ENCODE peak calls at places on chromosomes 5 and 9, in six cellular contexts. One of them, this sample, is unnamed.
A peak's percentile ranks its signal among the peaks of the same experiment; 100 is the strongest.

GRCh38 chr9:121651295-121652036 is at the start of gene DAB2IP:
- DNase-seq in natural killer cell: no peak
- DNase-seq in fibroblast of mammary gland: no peak
- DNase-seq in GM12865: no peak
- DNase-seq in BJ: no peak
- DNase-seq in A549: no peak
- DNase-seq in this sample: peak; percentile 49

GRCh38 chr9:131854334-131854733 is 114.5 kb upstream of the RAPGEF1 start:
- DNase-seq in natural killer cell: no peak
- DNase-seq in fibroblast of mammary gland: peak; percentile 26
- DNase-seq in GM12865: no peak
- DNase-seq in BJ: no peak
- DNase-seq in A549: no peak
- DNase-seq in this sample: no peak

GRCh38 chr5:107224272-107224671 is 446.5 kb downstream of the EFNA5 start:
- DNase-seq in natural killer cell: no peak
- DNase-seq in fibroblast of mammary gland: no peak
- DNase-seq in GM12865: no peak
- DNase-seq in BJ: no peak
- DNase-seq in A549: no peak
- DNase-seq in this sample: no peak

GRCh38 chr5:170148430-170149205 is 42.9 kb downstream of the FOXI1 start:
- DNase-seq in natural killer cell: no peak
- DNase-seq in fibroblast of mammary gland: no peak
- DNase-seq in GM12865: no peak
- DNase-seq in BJ: no peak
- DNase-seq in A549: no peak
- DNase-seq in this sample: no peak

GRCh38 chr5:75277463-75277862 is 40.8 kb upstream of the ANKRD31 start:
- DNase-seq in natural killer cell: no peak
- DNase-seq in fibroblast of mammary gland: no peak
- DNase-seq in GM12865: no peak
- DNase-seq in BJ: no peak
- DNase-seq in A549: no peak
- DNase-seq in this sample: no peak

GRCh38 chr5:180314106-180314505 is 22.2 kb upstream of the MAPK9 start:
- DNase-seq in natural killer cell: no peak
- DNase-seq in fibroblast of mammary gland: no peak
- DNase-seq in GM12865: no peak
- DNase-seq in BJ: no peak
- DNase-seq in A549: no peak
- DNase-seq in this sample: no peak

GRCh38 chr9:95024097-95024671 is 293.3 kb downstream of the FANCC start:
- DNase-seq in natural killer cell: no peak
- DNase-seq in fibroblast of mammary gland: no peak
- DNase-seq in GM12865: no peak
- DNase-seq in BJ: no peak
- DNase-seq in A549: no peak
- DNase-seq in this sample: no peak

GRCh38 chr5:115961413-115962238 is 649 bp upstream of the LVRN start:
- DNase-seq in natural killer cell: no peak
- DNase-seq in fibroblast of mammary gland: no peak
- DNase-seq in GM12865: no peak
- DNase-seq in BJ: no peak
- DNase-seq in A549: no peak
- DNase-seq in this sample: no peak

GRCh38 chr9:13690595-13690994 is 411.1 kb upstream of the MPDZ start:
- DNase-seq in natural killer cell: no peak
- DNase-seq in fibroblast of mammary gland: peak; percentile 19
- DNase-seq in GM12865: no peak
- DNase-seq in BJ: no peak
- DNase-seq in A549: no peak
- DNase-seq in this sample: no peak

GRCh38 chr5:77630246-77631165 is 8.0 kb downstream of the OTP start:
- DNase-seq in natural killer cell: no peak
- DNase-seq in fibroblast of mammary gland: no peak
- DNase-seq in GM12865: peak; percentile 96
- DNase-seq in BJ: no peak
- DNase-seq in A549: peak; percentile 85
- DNase-seq in this sample: peak; percentile 94

GRCh38 chr9:76101945-76102344 is 211.5 kb downstream of the PCSK5 start:
- DNase-seq in natural killer cell: no peak
- DNase-seq in fibroblast of mammary gland: no peak
- DNase-seq in GM12865: no peak
- DNase-seq in BJ: no peak
- DNase-seq in A549: no peak
- DNase-seq in this sample: no peak

GRCh38 chr5:160937570-160937969 is 85.6 kb upstream of the ATP10B start:
- DNase-seq in natural killer cell: no peak
- DNase-seq in fibroblast of mammary gland: no peak
- DNase-seq in GM12865: no peak
- DNase-seq in BJ: no peak
- DNase-seq in A549: no peak
- DNase-seq in this sample: no peak

GRCh38 chr5:152688561-152689274 is 283.6 kb upstream of the NMUR2 start:
- DNase-seq in natural killer cell: no peak
- DNase-seq in fibroblast of mammary gland: peak; percentile 95
- DNase-seq in GM12865: no peak
- DNase-seq in BJ: peak; percentile 25
- DNase-seq in A549: peak; percentile 1
- DNase-seq in this sample: peak; percentile 4

GRCh38 chr5:136811551-136811950 is 446.2 kb upstream of the TRPC7 start:
- DNase-seq in natural killer cell: no peak
- DNase-seq in fibroblast of mammary gland: peak; percentile 93
- DNase-seq in GM12865: no peak
- DNase-seq in BJ: peak; percentile 63
- DNase-seq in A549: no peak
- DNase-seq in this sample: no peak

GRCh38 chr5:137563301-137563645 is 64.1 kb upstream of the SPOCK1 start:
- DNase-seq in natural killer cell: no peak
- DNase-seq in fibroblast of mammary gland: no peak
- DNase-seq in GM12865: no peak
- DNase-seq in BJ: no peak
- DNase-seq in A549: no peak
- DNase-seq in this sample: no peak

GRCh38 chr5:97666767-97667166 is 483.7 kb upstream of the RIOK2 start:
- DNase-seq in natural killer cell: no peak
- DNase-seq in fibroblast of mammary gland: no peak
- DNase-seq in GM12865: no peak
- DNase-seq in BJ: no peak
- DNase-seq in A549: no peak
- DNase-seq in this sample: no peak

GRCh38 chr5:32506809-32507208 is 62.3 kb upstream of the ZFR start:
- DNase-seq in natural killer cell: no peak
- DNase-seq in fibroblast of mammary gland: peak; percentile 98
- DNase-seq in GM12865: no peak
- DNase-seq in BJ: peak; percentile 78
- DNase-seq in A549: no peak
- DNase-seq in this sample: no peak

GRCh38 chr5:123670981-123671557 is 159.1 kb downstream of the CSNK1G3 start:
- DNase-seq in natural killer cell: peak; percentile 18
- DNase-seq in fibroblast of mammary gland: peak; percentile 57
- DNase-seq in GM12865: peak; percentile 66
- DNase-seq in BJ: no peak
- DNase-seq in A549: peak; percentile 8
- DNase-seq in this sample: peak; percentile 47

GRCh38 chr5:65209341-65209740 is 272.4 kb downstream of the ADAMTS6 start:
- DNase-seq in natural killer cell: no peak
- DNase-seq in fibroblast of mammary gland: peak; percentile 95
- DNase-seq in GM12865: no peak
- DNase-seq in BJ: peak; percentile 90
- DNase-seq in A549: no peak
- DNase-seq in this sample: no peak

GRCh38 chr9:128106181-128106939 is 21.2 kb downstream of the PTGES2 start:
- DNase-seq in natural killer cell: no peak
- DNase-seq in fibroblast of mammary gland: no peak
- DNase-seq in GM12865: no peak
- DNase-seq in BJ: no peak
- DNase-seq in A549: no peak
- DNase-seq in this sample: no peak
- TF ChIP-seq CTCF in natural killer cell: no peak
- TF ChIP-seq CTCF in fibroblast of mammary gland: no peak
- TF ChIP-seq CTCF in GM12865: no peak
- TF ChIP-seq CTCF in BJ: no peak
- TF ChIP-seq CTCF in A549: no peak
- TF ChIP-seq CTCF in this sample: no peak

GRCh38 chr9:129908846-129909245 is 73.6 kb downstream of the USP20 start:
- DNase-seq in natural killer cell: no peak
- DNase-seq in fibroblast of mammary gland: no peak
- DNase-seq in GM12865: no peak
- DNase-seq in BJ: no peak
- DNase-seq in A549: no peak
- DNase-seq in this sample: no peak
- TF ChIP-seq CTCF in natural killer cell: no peak
- TF ChIP-seq CTCF in fibroblast of mammary gland: no peak
- TF ChIP-seq CTCF in GM12865: no peak
- TF ChIP-seq CTCF in BJ: no peak
- TF ChIP-seq CTCF in A549: no peak
- TF ChIP-seq CTCF in this sample: no peak

GRCh38 chr9:130845901-130846381 is 10.9 kb downstream of the ABL1 start:
- DNase-seq in natural killer cell: no peak
- DNase-seq in fibroblast of mammary gland: peak; percentile 88
- DNase-seq in GM12865: no peak
- DNase-seq in BJ: peak; percentile 76
- DNase-seq in A549: peak; percentile 23
- DNase-seq in this sample: no peak

GRCh38 chr9:130849356-130849755 is 14.3 kb downstream of the ABL1 start:
- DNase-seq in natural killer cell: no peak
- DNase-seq in fibroblast of mammary gland: no peak
- DNase-seq in GM12865: no peak
- DNase-seq in BJ: no peak
- DNase-seq in A549: no peak
- DNase-seq in this sample: no peak

GRCh38 chr9:130845254-130845653 is 10.2 kb downstream of the ABL1 start:
- DNase-seq in natural killer cell: no peak
- DNase-seq in fibroblast of mammary gland: no peak
- DNase-seq in GM12865: no peak
- DNase-seq in BJ: no peak
- DNase-seq in A549: no peak
- DNase-seq in this sample: no peak

GRCh38 chr9:130846487-130847305 is 11.6 kb downstream of the ABL1 start:
- DNase-seq in natural killer cell: no peak
- DNase-seq in fibroblast of mammary gland: peak; percentile 79
- DNase-seq in GM12865: no peak
- DNase-seq in BJ: no peak
- DNase-seq in A549: peak; percentile 64
- DNase-seq in this sample: peak; percentile 28

GRCh38 chr9:130847306-130848217 is 12.5 kb downstream of the ABL1 start:
- DNase-seq in natural killer cell: no peak
- DNase-seq in fibroblast of mammary gland: peak; percentile 100
- DNase-seq in GM12865: no peak
- DNase-seq in BJ: peak; percentile 99
- DNase-seq in A549: peak; percentile 90
- DNase-seq in this sample: no peak
- TF ChIP-seq CTCF in natural killer cell: no peak
- TF ChIP-seq CTCF in fibroblast of mammary gland: peak; percentile 27
- TF ChIP-seq CTCF in GM12865: no peak
- TF ChIP-seq CTCF in BJ: peak; percentile 48
- TF ChIP-seq CTCF in A549: peak; percentile 19
- TF ChIP-seq CTCF in this sample: no peak

GRCh38 chr5:130136300-130136699 is 232.0 kb downstream of the CHSY3 start:
- DNase-seq in natural killer cell: no peak
- DNase-seq in fibroblast of mammary gland: peak; percentile 57
- DNase-seq in GM12865: no peak
- DNase-seq in BJ: no peak
- DNase-seq in A549: no peak
- DNase-seq in this sample: no peak

GRCh38 chr5:130138406-130139060 is 234.3 kb downstream of the CHSY3 start:
- DNase-seq in natural killer cell: no peak
- DNase-seq in fibroblast of mammary gland: peak; percentile 54
- DNase-seq in GM12865: no peak
- DNase-seq in BJ: peak; percentile 2
- DNase-seq in A549: no peak
- DNase-seq in this sample: no peak

GRCh38 chr5:130141689-130142320 is 237.5 kb downstream of the CHSY3 start:
- DNase-seq in natural killer cell: no peak
- DNase-seq in fibroblast of mammary gland: peak; percentile 56
- DNase-seq in GM12865: peak; percentile 55
- DNase-seq in BJ: no peak
- DNase-seq in A549: peak; percentile 24
- DNase-seq in this sample: peak; percentile 75
- TF ChIP-seq CTCF in natural killer cell: no peak
- TF ChIP-seq CTCF in fibroblast of mammary gland: peak; percentile 89
- TF ChIP-seq CTCF in GM12865: peak; percentile 78
- TF ChIP-seq CTCF in BJ: peak; percentile 88
- TF ChIP-seq CTCF in A549: peak; percentile 21
- TF ChIP-seq CTCF in this sample: peak; percentile 71

GRCh38 chr9:137226338-137227056 is 805 bp upstream of the RNF224 start:
- DNase-seq in natural killer cell: no peak
- DNase-seq in fibroblast of mammary gland: no peak
- DNase-seq in GM12865: no peak
- DNase-seq in BJ: no peak
- DNase-seq in A549: no peak
- DNase-seq in this sample: peak; percentile 63

GRCh38 chr9:137228515-137228967 is 1.2 kb downstream of the RNF224 start:
- DNase-seq in natural killer cell: no peak
- DNase-seq in fibroblast of mammary gland: no peak
- DNase-seq in GM12865: no peak
- DNase-seq in BJ: no peak
- DNase-seq in A549: no peak
- DNase-seq in this sample: no peak

GRCh38 chr9:137228968-137229896 is 1.5 kb upstream of the SLC34A3 start:
- DNase-seq in natural killer cell: no peak
- DNase-seq in fibroblast of mammary gland: no peak
- DNase-seq in GM12865: no peak
- DNase-seq in BJ: no peak
- DNase-seq in A549: no peak
- DNase-seq in this sample: no peak

GRCh38 chr9:137227057-137227852 is at the start of gene RNF224:
- DNase-seq in natural killer cell: peak; percentile 72
- DNase-seq in fibroblast of mammary gland: peak; percentile 63
- DNase-seq in GM12865: peak; percentile 88
- DNase-seq in BJ: no peak
- DNase-seq in A549: peak; percentile 78
- DNase-seq in this sample: peak; percentile 92

DNA sequence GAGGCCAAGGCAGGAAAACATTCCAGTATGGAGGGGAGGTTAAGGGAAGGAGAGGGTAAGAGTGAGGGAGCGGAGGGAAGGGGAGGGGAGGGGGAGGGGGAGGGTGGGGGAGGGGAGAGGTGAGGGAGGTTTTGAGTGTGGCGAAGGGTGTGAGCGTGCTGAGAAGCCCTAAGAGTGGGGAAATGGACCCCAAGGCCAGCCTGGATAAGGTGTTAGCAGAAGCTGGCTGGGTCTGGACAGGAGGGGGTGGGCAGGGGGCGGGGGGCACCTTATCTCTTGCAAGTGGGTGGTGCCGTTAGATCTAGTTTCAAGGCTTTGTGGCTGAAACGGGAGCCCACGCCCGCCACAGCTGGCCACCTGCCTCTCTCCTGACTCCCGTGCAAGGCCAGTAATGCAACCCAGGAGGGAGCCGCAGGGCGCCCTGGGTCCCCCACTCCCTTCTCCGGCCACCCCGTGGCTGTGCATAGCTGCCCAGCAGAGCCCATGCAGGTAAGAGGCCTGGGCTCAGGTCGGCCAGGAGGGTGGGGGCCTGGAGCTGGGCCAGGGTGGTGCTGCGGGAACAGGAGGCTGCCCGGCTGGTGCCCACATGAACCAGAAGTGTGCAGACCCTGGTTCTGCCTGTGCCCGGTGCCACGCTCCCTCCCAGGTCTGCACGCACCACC is 682 bp downstream of the RNF224 start:
- DNase-seq in natural killer cell: no peak
- DNase-seq in fibroblast of mammary gland: no peak
- DNase-seq in GM12865: no peak
- DNase-seq in BJ: no peak
- DNase-seq in A549: no peak
- DNase-seq in this sample: no peak
- TF ChIP-seq CTCF in natural killer cell: no peak
- TF ChIP-seq CTCF in fibroblast of mammary gland: no peak
- TF ChIP-seq CTCF in GM12865: no peak
- TF ChIP-seq CTCF in BJ: no peak
- TF ChIP-seq CTCF in A549: no peak
- TF ChIP-seq CTCF in this sample: no peak

This sample was measured in Calu3.